ENCODE peak calls at places on chromosome 19, in four cellular contexts. R is ascending aorta, U is brain microvascular endothelial cell, O is IMR-90. G is an unnamed sample.

GRCh38 chr19:2627319-2627829 is 75.1 kb downstream of the GNG7 start:
- DNase-seq in R (peak; percentile 98), U (peak; percentile 98), O (peak; percentile 99), G (peak; percentile 98)

GRCh38 chr19:14505488-14506239 is 9.7 kb upstream of the GIPC1 start:
- DNase-seq in R (no peak), O (peak; percentile 76), U (peak; percentile 70), G (peak; percentile 64)

GRCh38 chr19:38388310-38389100 is at the start of gene SPRED3:
- DNase-seq in R (no peak), O (peak; percentile 66), U (no peak), G (no peak)

GRCh38 chr19:54660967-54661366 is 1.8 kb upstream of the LILRB4 start:
- DNase-seq in R (no peak), O (no peak), U (no peak), G (no peak)

GRCh38 chr19:33298146-33298911 is 4.0 kb downstream of the CEBPA start:
- DNase-seq in O (no peak), R (no peak), U (no peak), G (no peak)

GRCh38 chr19:5903054-5903501 is 512 bp downstream of the NDUFA11 start:
- DNase-seq in O (peak; percentile 49), U (peak; percentile 28), R (no peak), G (no peak)

GRCh38 chr19:56751078-56751489 is 79.5 kb upstream of the ZNF835 start:
- DNase-seq in O (no peak), R (no peak), U (no peak), G (no peak)

GRCh38 chr19:49338691-49339363 is 3.6 kb downstream of the CD37 start:
- DNase-seq in O (no peak), R (peak; percentile 80), U (peak; percentile 47), G (peak; percentile 43)

GRCh38 chr19:38023245-38023644 is 116.2 kb downstream of the SIPA1L3 start:
- DNase-seq in R (no peak), O (peak; percentile 67), U (peak; percentile 66), G (peak; percentile 46)

GRCh38 chr19:30745476-30745985 is 373.3 kb downstream of the ZNF536 start:
- DNase-seq in O (no peak), R (no peak), U (no peak), G (no peak)

GRCh38 chr19:13817615-13818371 is 22.6 kb downstream of the ZSWIM4 start:
- DNase-seq in U (no peak), O (no peak), R (peak; percentile 70), G (no peak)

GRCh38 chr19:31316201-31316951 is 32.9 kb downstream of the TSHZ3 start:
- DNase-seq in O (peak; percentile 61), R (peak; percentile 70), U (no peak), G (peak; percentile 60)

GRCh38 chr19:739998-740715 is 10.8 kb upstream of the MISP start:
- DNase-seq in U (no peak), O (no peak), R (no peak), G (no peak)

GRCh38 chr19:742540-743075 is 8.3 kb upstream of the MISP start:
- DNase-seq in O (no peak), R (no peak), U (no peak), G (no peak)

GRCh38 chr19:738509-739128 is 12.3 kb upstream of the MISP start:
- DNase-seq in R (no peak), O (no peak), U (no peak), G (no peak)

GRCh38 chr19:743168-743687 is 7.7 kb upstream of the MISP start:
- DNase-seq in O (no peak), U (no peak), R (no peak), G (no peak)

GRCh38 chr19:741506-742131 is 9.3 kb upstream of the MISP start:
- DNase-seq in O (no peak), U (no peak), R (no peak), G (no peak)
- TF ChIP-seq CTCF in O (no peak), U (peak; percentile 25), R (peak; percentile 6), G (peak; percentile 17)

GRCh38 chr19:41815301-41815700 is 18.9 kb downstream of the CEACAM3 start:
- DNase-seq in R (no peak), O (no peak), U (no peak), G (no peak)

GRCh38 chr19:41816761-41817160 is 20.4 kb downstream of the CEACAM3 start:
- DNase-seq in O (no peak), R (no peak), U (no peak), G (no peak)

GRCh38 chr19:41821003-41821735 is 23.3 kb downstream of the LYPD4 start:
- DNase-seq in R (no peak), U (peak; percentile 17), O (peak; percentile 15), G (no peak)
- TF ChIP-seq CTCF in R (peak; percentile 14), U (peak; percentile 63), O (peak; percentile 48), G (peak; percentile 46)

DNA sequence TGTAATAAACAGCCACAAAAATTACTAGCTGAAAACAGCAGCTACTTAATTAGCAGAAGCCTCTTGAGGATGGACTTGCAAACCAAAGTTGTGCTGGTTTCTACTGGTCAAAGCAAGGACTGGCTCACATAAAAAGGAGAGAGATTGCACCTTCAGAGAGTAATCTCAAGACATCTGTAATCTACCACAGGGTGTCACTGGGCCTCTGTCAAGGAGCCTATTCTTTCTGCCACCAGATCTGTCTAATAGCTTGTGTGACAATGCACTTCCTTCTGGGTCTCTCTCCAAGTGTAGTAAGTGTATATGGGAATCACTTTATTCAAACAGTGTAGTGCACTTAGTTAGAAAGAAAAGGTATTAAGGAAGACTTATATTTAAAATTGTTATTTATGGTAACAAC is 24.4 kb upstream of the ZNF561 start:
- DNase-seq in O (no peak), R (no peak), U (no peak), G (no peak)
- TF ChIP-seq CTCF in O (no peak), R (no peak), U (no peak), G (no peak)

GRCh38 chr19:1587872-1588271 is 4.8 kb downstream of the MBD3 start:
- DNase-seq in U (no peak), R (no peak), O (no peak), G (no peak)
- TF ChIP-seq CTCF in U (no peak), R (no peak), O (no peak), G (no peak)